ENCODE peak calls at places on chromosomes 16 and 17, in six cellular contexts. P, F, Q, E, H and Z are unnamed samples. For H3K9me3, the result is how much of the 10 kb centered on the place peaks cover.

GRCh38 chr17:10171581-10171981 is 26.8 kb downstream of the GAS7 start:
- DNase-seq in P (no peak), Q (no peak), F (no peak), H (no peak), E (no peak), Z (no peak)

GRCh38 chr16:53629607-53630312 is 73.9 kb downstream of the RPGRIP1L start:
- DNase-seq in E (no peak), Q (no peak), H (no peak), P (peak), F (no peak), Z (no peak)

GRCh38 chr17:44235583-44235936 is 16.1 kb upstream of the UBTF start:
- DNase-seq in E (no peak), P (no peak), F (no peak), H (no peak), Q (no peak), Z (peak)

GRCh38 chr16:129075-129474 is 9.4 kb downstream of the NPRL3 start:
- DNase-seq in H (no peak), P (no peak), F (no peak), E (no peak), Q (no peak), Z (no peak)

GRCh38 chr16:77435240-77435819 is 496 bp upstream of the ADAMTS18 start:
- DNase-seq in P (no peak), H (no peak), Q (peak), F (no peak), E (no peak), Z (no peak)

GRCh38 chr16:979106-979505 is 2.5 kb upstream of the SOX8 start:
- DNase-seq in Q (no peak), E (no peak), P (no peak), F (no peak), H (no peak), Z (no peak)

GRCh38 chr16:88536971-88537751 is 33.0 kb upstream of the ZC3H18 start:
- DNase-seq in H (no peak), F (no peak), E (no peak), Q (no peak), P (no peak), Z (peak)

GRCh38 chr17:74888440-74888839 is 5.0 kb downstream of the FADS6 start:
- DNase-seq in F (no peak), H (no peak), P (no peak), Q (no peak), E (no peak), Z (no peak)

GRCh38 chr16:8572919-8573724 is 17.2 kb downstream of the TMEM114 start:
- DNase-seq in F (no peak), Q (peak), E (no peak), P (no peak), H (no peak), Z (no peak)

GRCh38 chr16:4746215-4746614 is 11.9 kb downstream of the DNAAF8 start:
- DNase-seq in Q (no peak), P (peak), F (no peak), H (no peak), E (no peak), Z (no peak)

GRCh38 chr16:4747906-4748681 is 13.8 kb downstream of the DNAAF8 start:
- DNase-seq in F (no peak), E (no peak), H (no peak), P (no peak), Q (no peak), Z (no peak)

GRCh38 chr16:4744758-4745569 is 10.6 kb downstream of the DNAAF8 start:
- DNase-seq in E (no peak), H (no peak), P (no peak), Q (no peak), F (no peak), Z (no peak)

GRCh38 chr16:4746991-4747574 is 12.7 kb downstream of the DNAAF8 start:
- DNase-seq in F (no peak), P (no peak), H (no peak), Q (no peak), E (no peak), Z (peak)

DNA sequence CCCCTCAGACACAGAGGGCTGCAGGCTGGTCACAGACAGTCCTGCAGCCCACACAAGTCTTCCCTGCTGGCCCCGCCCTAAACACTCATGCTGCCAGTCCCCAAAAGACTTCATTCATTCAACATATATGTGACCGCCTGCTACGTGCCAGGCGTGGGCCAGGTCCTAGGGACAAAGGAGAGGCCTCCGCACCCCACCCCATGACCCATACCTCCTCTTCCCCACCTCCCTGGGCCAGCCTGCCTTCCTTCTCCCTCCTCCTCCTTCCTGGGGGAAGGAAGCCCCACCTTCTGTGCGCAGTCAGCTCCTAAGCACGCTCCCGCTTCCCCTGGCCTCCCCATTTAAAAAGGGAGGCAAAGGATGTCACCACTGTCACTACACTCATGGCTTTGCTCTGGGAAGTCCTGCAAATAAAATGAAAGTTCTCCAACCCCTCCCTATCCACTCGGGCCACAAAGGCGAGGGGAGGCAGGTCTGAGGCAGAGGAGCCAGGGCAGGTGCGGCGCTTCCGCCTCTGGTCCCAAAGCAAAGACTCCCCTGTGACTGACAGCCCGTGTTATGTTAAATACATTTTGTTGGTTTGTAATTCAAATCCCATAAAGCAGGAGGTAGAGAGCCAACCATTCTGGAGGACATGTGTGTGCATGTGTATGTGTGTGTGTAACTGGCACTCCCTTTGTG is 9.0 kb downstream of the DNAAF8 start:
- DNase-seq in H (no peak), E (no peak), F (no peak), P (no peak), Q (no peak), Z (no peak)
- H3K4me3 ChIP-seq in H (no peak), E (peak), F (no peak), P (peak), Q (no peak), Z (no peak)

DNA sequence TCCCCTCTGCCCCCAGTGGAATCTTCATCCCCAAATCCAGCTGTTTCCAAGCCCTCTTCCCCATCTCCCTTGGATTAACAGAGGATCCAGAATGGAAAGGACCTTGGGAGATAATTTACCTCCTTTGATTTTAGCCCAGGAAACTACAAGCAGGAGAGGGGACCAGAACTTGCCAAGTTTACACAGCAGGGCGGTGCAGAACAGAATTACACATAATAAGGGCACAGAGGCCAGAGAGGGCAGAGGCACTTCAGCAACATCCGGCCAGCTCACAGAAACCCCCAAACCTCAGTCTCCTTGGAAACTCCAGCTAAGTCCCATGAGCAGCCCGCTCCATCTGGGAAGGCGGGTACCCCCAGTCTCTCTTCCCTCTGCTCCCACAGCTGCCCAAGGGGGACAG is 27.2 kb downstream of the PEMT start:
- DNase-seq in F (no peak), Q (no peak), H (no peak), P (no peak), E (no peak), Z (no peak)
- TF ChIP-seq POLR2A in F (no peak), Q (no peak), H (no peak), P (no peak), E (no peak), Z (no peak)

DNA sequence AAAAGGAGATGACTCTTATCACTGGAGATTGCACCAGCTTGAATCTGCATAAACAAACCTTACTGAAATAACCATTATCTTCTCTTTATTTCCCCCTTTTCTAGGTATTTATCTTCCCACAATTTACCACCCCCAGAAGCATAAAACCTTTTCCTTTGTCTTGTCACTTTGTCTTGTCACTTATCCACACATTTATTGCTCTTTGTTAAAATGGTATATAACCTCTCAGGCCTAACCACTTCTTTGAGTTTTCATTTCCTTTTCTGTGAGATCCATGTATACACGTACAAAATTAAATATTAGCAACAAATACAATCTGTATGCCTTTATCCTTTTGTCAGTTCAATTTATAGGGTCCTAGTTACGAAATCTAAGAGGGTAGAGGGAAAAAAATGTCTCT is 122.9 kb downstream of the CACNG3 start:
- DNase-seq in Q (no peak), P (no peak), F (no peak), E (no peak), H (no peak), Z (no peak)
- H3K9me3 ChIP-seq in Q (under half), P (under half), F (under half), E (under half), H (under half), Z (under half)

GRCh38 chr17:41307647-41308046 is 1.5 kb downstream of the KRTAP16-1 start:
- DNase-seq in Q (no peak), E (no peak), F (no peak), P (no peak), H (no peak), Z (peak)
- H3K4me3 ChIP-seq in Q (no peak), E (no peak), F (no peak), P (no peak), H (no peak), Z (no peak)

GRCh38 chr17:38352245-38353083 is 820 bp downstream of the SOCS7 start:
- DNase-seq in Q (peak), E (peak), F (peak), H (peak), P (peak), Z (peak)

GRCh38 chr17:38353084-38353604 is 1.5 kb downstream of the SOCS7 start:
- DNase-seq in Q (no peak), P (no peak), E (no peak), F (no peak), H (no peak), Z (no peak)

GRCh38 chr17:38349097-38349904 is 2.3 kb upstream of the SOCS7 start:
- DNase-seq in H (peak), P (peak), E (peak), Q (peak), F (peak), Z (peak)

GRCh38 chr17:38351412-38352222 is at the start of gene SOCS7:
- DNase-seq in Q (peak), F (peak), E (peak), H (peak), P (peak), Z (peak)

GRCh38 chr17:38350035-38350434 is 1.6 kb upstream of the SOCS7 start:
- DNase-seq in P (no peak), F (no peak), Q (no peak), E (no peak), H (no peak), Z (no peak)
- TF ChIP-seq POLR2A in P (no peak), F (no peak), Q (no peak), E (no peak), H (no peak), Z (no peak)

GRCh38 chr17:11388061-11388460 is 147.0 kb downstream of the SHISA6 start:
- DNase-seq in P (no peak), F (no peak), H (no peak), E (no peak), Q (no peak), Z (no peak)
- H3K9me3 ChIP-seq in P (under half), F (under half), H (under half), E (under half), Q (under half), Z (under half)